ENCODE peak calls at places on chromosomes 7 and 10, in nine cellular contexts. H, V, U, T, Z, B, I, M and S are unnamed samples.

GRCh38 chr10:130036296-130037065 is 72.4 kb upstream of the EBF3 start:
- DNase-seq in H (no peak), V (no peak), U (no peak), T (no peak), Z (peak; percentile 68), B (no peak), I (no peak), M (no peak), S (no peak)

GRCh38 chr10:101375073-101375472 is 21.1 kb downstream of the BTRC start:
- DNase-seq in H (no peak), V (no peak), U (no peak), T (no peak), Z (no peak), B (no peak), I (no peak), M (no peak), S (no peak)

GRCh38 chr10:27072436-27073114 is 27.7 kb downstream of the ANKRD26 start:
- DNase-seq in H (no peak), V (no peak), U (no peak), T (no peak), Z (no peak), B (peak; percentile 45), I (no peak), M (no peak), S (no peak)

GRCh38 chr7:70595741-70596574 is 536.0 kb upstream of the GALNT17 start:
- DNase-seq in H (peak; percentile 55), V (peak; percentile 76), U (no peak), T (no peak), Z (peak; percentile 76), B (peak; percentile 73), I (peak; percentile 75), M (no peak), S (no peak)

GRCh38 chr10:22372298-22372697 is 27.0 kb downstream of the SPAG6 start:
- DNase-seq in H (no peak), V (no peak), U (no peak), T (no peak), Z (no peak), B (no peak), I (no peak), M (no peak), S (no peak)

GRCh38 chr7:151756076-151756731 is 120.7 kb downstream of the PRKAG2 start:
- DNase-seq in H (no peak), V (no peak), U (no peak), T (no peak), Z (peak; percentile 73), B (no peak), I (peak; percentile 32), M (no peak), S (peak; percentile 66)

GRCh38 chr7:79553811-79554555 is 100.5 kb upstream of the MAGI2 start:
- DNase-seq in H (no peak), V (no peak), U (no peak), T (no peak), Z (no peak), B (no peak), I (no peak), M (peak; percentile 55), S (peak; percentile 61)

GRCh38 chr10:98101366-98101765 is 33.1 kb upstream of the R3HCC1L start:
- DNase-seq in H (no peak), V (no peak), U (no peak), T (no peak), Z (no peak), B (no peak), I (no peak), M (no peak), S (no peak)

GRCh38 chr7:111987115-111987826 is 218.9 kb downstream of the DOCK4 start:
- DNase-seq in H (no peak), V (no peak), U (peak; percentile 52), T (no peak), Z (no peak), B (no peak), I (no peak), M (peak; percentile 29), S (peak; percentile 18)

GRCh38 chr7:28623105-28623730 is 210.9 kb downstream of the CREB5 start:
- DNase-seq in H (no peak), V (no peak), U (peak; percentile 67), T (no peak), Z (no peak), B (no peak), I (peak; percentile 21), M (no peak), S (no peak)